ENCODE peak calls at places on chromosomes 5 and 9, in eight cellular contexts. V is A549; M is effector CD8-positive, alpha-beta T cell; Q is mesendoderm; X is uterus; Y is Right ventricle myocardium superior; T is psoas muscle; P is cardiac fibroblast. B is an unnamed sample.

GRCh38 chr5:140044041-140044440 is 942 bp upstream of the NRG2 start:
- DNase-seq in T (no peak), M (no peak), X (no peak), V (no peak), Q (no peak), P (no peak), Y (no peak), B (no peak)

GRCh38 chr9:137666505-137666809 is 47.7 kb downstream of the EHMT1 start:
- DNase-seq in P (no peak), Q (no peak), Y (no peak), M (no peak), X (no peak), V (no peak), T (no peak), B (no peak)

GRCh38 chr5:199821-200645 is 8.7 kb downstream of the LRRC14B start:
- DNase-seq in X (no peak), P (no peak), Q (no peak), V (no peak), M (no peak), Y (no peak), T (no peak), B (no peak)

GRCh38 chr5:75640395-75640794 is 29.1 kb downstream of the ANKDD1B start:
- DNase-seq in Y (no peak), T (no peak), P (peak), Q (no peak), V (no peak), M (no peak), X (no peak), B (no peak)

GRCh38 chr9:124216474-124217176 is 41.1 kb upstream of the NEK6 start:
- DNase-seq in Y (peak), M (no peak), P (no peak), Q (no peak), X (no peak), T (peak), V (no peak), B (peak)

GRCh38 chr5:76256116-76256889 is 146.8 kb upstream of the IQGAP2 start:
- DNase-seq in T (no peak), V (peak), Q (peak), Y (no peak), P (peak), M (peak), X (no peak), B (peak)

GRCh38 chr9:127525426-127526188 is 74.3 kb downstream of the LRSAM1 start:
- DNase-seq in Y (no peak), V (peak), P (peak), M (no peak), Q (peak), X (no peak), T (no peak), B (no peak)

GRCh38 chr5:17355585-17356346 is 138.3 kb downstream of the BASP1 start:
- DNase-seq in M (no peak), P (peak), T (no peak), Q (no peak), Y (no peak), V (peak), X (no peak), B (no peak)

GRCh38 chr5:18113724-18114123 is 479.5 kb downstream of the TAF11L14 start:
- DNase-seq in T (no peak), P (no peak), Q (peak), V (peak), Y (no peak), X (no peak), M (no peak), B (no peak)

GRCh38 chr5:76620166-76620565 is 3.0 kb downstream of the F2RL2 start:
- DNase-seq in P (no peak), T (no peak), M (no peak), Q (no peak), Y (no peak), V (no peak), X (no peak), B (no peak)

GRCh38 chr9:92770005-92770995 is 5.7 kb upstream of the BICD2 start:
- DNase-seq in V (no peak), X (no peak), Y (no peak), Q (peak), M (no peak), T (no peak), P (peak), B (no peak)